ENCODE peak calls at places on chromosome 20, in eight cellular contexts. X is HEK293T; T is Kasumi-1; O is GM03348; W is K562; J is Calu3; B is effector CD4-positive, alpha-beta T cell; Y is OCI-M1. N is an unnamed sample.

GRCh38 chr20:31871602-31871954 is 1.1 kb downstream of the TTLL9 start:
- DNase-seq in J (no peak), Y (no peak), B (no peak), X (no peak), W (no peak), O (no peak), T (no peak), N (no peak)

GRCh38 chr20:44851545-44851944 is 34.0 kb upstream of the YWHAB start:
- DNase-seq in O (no peak), Y (no peak), B (no peak), T (no peak), X (no peak), J (no peak), W (no peak), N (no peak)

GRCh38 chr20:5205348-5206210 is 78.8 kb downstream of the CDS2 start:
- DNase-seq in Y (peak), W (peak), J (peak), T (peak), O (peak), X (peak), B (peak), N (peak)

GRCh38 chr20:62743777-62744317 is 35.2 kb downstream of the NTSR1 start:
- DNase-seq in O (no peak), J (no peak), W (no peak), Y (no peak), X (no peak), B (no peak), T (no peak), N (no peak)

GRCh38 chr20:62363920-62364851 is 2.9 kb downstream of the LAMA5 start:
- DNase-seq in T (no peak), J (peak), O (no peak), W (no peak), Y (peak), B (no peak), X (no peak), N (no peak)

GRCh38 chr20:44642203-44643153 is 9.0 kb downstream of the ADA start:
- DNase-seq in O (peak), B (peak), Y (peak), W (peak), J (peak), X (peak), T (peak), N (peak)

GRCh38 chr20:53069121-53069520 is 97.0 kb downstream of the TSHZ2 start:
- DNase-seq in X (no peak), T (no peak), W (no peak), Y (no peak), O (no peak), J (no peak), B (no peak), N (no peak)

GRCh38 chr20:50482396-50482890 is 27.7 kb upstream of the PTPN1 start:
- DNase-seq in W (peak), T (no peak), Y (peak), J (no peak), O (no peak), X (no peak), B (no peak), N (no peak)

GRCh38 chr20:32972181-32973076 is 31.8 kb downstream of the SUN5 start:
- DNase-seq in X (no peak), T (peak), J (peak), W (no peak), Y (peak), B (peak), O (no peak), N (peak)